ENCODE peak calls at places on chromosomes 13 and 19, in five cellular contexts. L is brain microvascular endothelial cell, U is WERI-Rb-1, K is mammary epithelial cell, C is ascending aorta. P is an unnamed sample. For H3K36me3, the result is how much of the 10 kb centered on the place peaks cover.

GRCh38 chr13:42561752-42562467 is 12.0 kb upstream of the TNFSF11 start:
- DNase-seq in L (peak), U (no peak), K (no peak), C (no peak), P (no peak)

GRCh38 chr19:7083076-7083956 is 13.8 kb downstream of the ZNF557 start:
- DNase-seq in L (peak), U (no peak), K (peak), C (no peak), P (no peak)

GRCh38 chr19:43532571-43532961 is 422 bp upstream of the ZNF575 start:
- DNase-seq in L (no peak), U (peak), K (no peak), C (no peak), P (peak)

GRCh38 chr19:6767357-6768235 is at the start of gene SH2D3A:
- DNase-seq in L (peak), U (peak), K (peak), C (peak), P (no peak)

GRCh38 chr13:45953082-45953481 is 99.5 kb downstream of the ZC3H13 start:
- DNase-seq in L (no peak), U (no peak), K (no peak), C (no peak), P (no peak)

GRCh38 chr13:91157273-91158014 is 190.0 kb upstream of the MIR17HG start:
- DNase-seq in L (no peak), U (no peak), K (no peak), C (no peak), P (no peak)

GRCh38 chr19:16899566-16900075 is 10.8 kb downstream of the F2RL3 start:
- DNase-seq in L (peak), U (peak), K (peak), C (no peak), P (no peak)

GRCh38 chr19:28377077-28377476 is 835.9 kb downstream of the UQCRFS1 start:
- DNase-seq in L (no peak), U (no peak), K (no peak), C (no peak), P (no peak)

GRCh38 chr19:1847684-1848398 is 442 bp downstream of the REXO1 start:
- DNase-seq in L (peak), U (no peak), K (peak), C (no peak), P (no peak)

DNA sequence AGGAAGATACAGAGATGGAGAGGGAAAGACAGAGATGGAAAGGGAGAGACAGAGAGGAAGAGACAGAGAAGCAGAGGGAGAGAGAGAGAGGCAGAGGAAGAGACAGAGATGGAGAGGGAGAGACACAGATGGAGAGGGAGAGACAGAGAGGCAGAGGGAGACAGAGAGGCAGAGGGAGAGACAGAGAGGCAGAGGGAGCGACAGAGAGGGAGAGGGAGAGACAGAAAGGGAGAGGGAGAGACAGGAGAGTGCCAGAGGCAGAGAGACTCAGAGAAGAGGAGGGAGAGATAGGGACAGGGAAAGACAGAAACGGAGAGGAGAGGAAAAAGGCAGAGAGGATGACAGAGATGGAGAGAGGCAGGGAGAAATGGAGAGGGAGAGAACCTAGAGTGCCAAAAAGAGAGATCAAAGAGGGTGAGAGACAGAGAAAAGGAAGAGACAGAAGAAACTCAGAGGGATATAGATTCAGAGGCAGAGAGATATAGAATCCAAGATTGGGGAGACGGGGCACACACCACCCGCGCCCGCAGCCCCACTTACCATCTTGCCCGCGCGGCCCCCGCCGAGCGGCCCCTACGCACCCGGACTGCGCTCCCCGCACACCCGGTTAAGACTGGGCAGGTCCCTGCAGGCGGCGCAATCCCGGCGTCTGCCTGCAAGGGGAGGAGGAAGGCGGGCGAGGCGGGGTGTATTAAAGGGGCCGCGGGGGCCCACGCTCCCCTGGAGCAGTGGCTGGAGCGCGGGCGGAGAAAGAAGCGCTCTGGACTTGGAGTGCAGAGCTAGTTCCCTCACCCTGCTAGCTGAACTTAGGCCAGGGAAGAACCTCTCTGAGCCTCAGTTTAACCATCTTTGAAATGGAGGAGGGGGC is 10.7 kb downstream of the TM6SF2 start:
- DNase-seq in L (no peak), U (no peak), K (no peak), C (no peak), P (no peak)
- H3K4me3 ChIP-seq in L (no peak), U (no peak), K (no peak), C (no peak), P (no peak)

GRCh38 chr19:29745253-29745652 is 30.2 kb upstream of the C19orf12 start:
- DNase-seq in L (no peak), U (peak), K (no peak), C (no peak), P (no peak)
- TF ChIP-seq CTCF in L (peak), U (peak), K (no peak), C (no peak), P (no peak)

GRCh38 chr19:38846097-38846496 is 3.7 kb downstream of the HNRNPL start:
- DNase-seq in L (no peak), U (no peak), K (no peak), C (no peak), P (no peak)
- H3K36me3 ChIP-seq in L (half or more), U (half or more), K (half or more), C (half or more), P (half or more)

GRCh38 chr19:14147797-14148605 is 11.6 kb upstream of the ASF1B start:
- DNase-seq in L (peak), U (peak), K (peak), C (no peak), P (peak)

GRCh38 chr19:14150770-14151661 is 14.6 kb upstream of the ASF1B start:
- DNase-seq in L (no peak), U (no peak), K (no peak), C (no peak), P (no peak)

GRCh38 chr19:14149011-14149410 is 12.6 kb upstream of the ASF1B start:
- DNase-seq in L (no peak), U (no peak), K (no peak), C (no peak), P (no peak)

GRCh38 chr19:14150041-14150769 is 13.8 kb upstream of the ASF1B start:
- DNase-seq in L (no peak), U (peak), K (no peak), C (no peak), P (no peak)

DNA sequence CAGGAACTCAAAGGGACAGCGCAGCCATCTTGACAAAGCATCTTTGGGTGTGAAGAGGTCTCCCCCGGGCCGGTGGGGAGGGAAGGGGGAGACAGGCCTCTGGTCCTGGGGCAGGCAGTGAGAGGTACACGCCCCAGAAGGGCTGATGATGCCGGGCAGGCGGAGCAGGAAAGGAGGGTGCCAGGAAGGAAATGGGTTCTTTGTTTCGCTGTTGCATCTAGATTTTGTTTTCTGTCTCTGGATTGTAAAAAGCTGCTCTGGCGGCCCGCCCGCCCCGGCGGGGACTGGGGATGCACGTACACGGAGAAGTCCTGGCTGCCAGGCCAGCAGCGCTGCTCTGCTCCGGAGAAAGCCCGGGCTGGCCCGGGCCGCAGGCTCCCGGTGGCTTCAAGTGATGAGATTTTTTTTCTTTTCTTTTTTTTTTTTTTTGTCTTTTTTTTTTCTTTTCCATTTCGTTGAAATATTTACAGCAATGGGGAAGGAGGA is 13.2 kb upstream of the ASF1B start:
- DNase-seq in L (no peak), U (no peak), K (no peak), C (no peak), P (peak)
- H3K4me3 ChIP-seq in L (no peak), U (no peak), K (no peak), C (peak), P (peak)

GRCh38 chr13:81480634-81481033 is 1139.7 kb upstream of the SPRY2 start:
- DNase-seq in L (no peak), U (no peak), K (peak), C (no peak), P (no peak)
- TF ChIP-seq CTCF in L (no peak), U (no peak), K (peak), C (no peak), P (no peak)

DNA sequence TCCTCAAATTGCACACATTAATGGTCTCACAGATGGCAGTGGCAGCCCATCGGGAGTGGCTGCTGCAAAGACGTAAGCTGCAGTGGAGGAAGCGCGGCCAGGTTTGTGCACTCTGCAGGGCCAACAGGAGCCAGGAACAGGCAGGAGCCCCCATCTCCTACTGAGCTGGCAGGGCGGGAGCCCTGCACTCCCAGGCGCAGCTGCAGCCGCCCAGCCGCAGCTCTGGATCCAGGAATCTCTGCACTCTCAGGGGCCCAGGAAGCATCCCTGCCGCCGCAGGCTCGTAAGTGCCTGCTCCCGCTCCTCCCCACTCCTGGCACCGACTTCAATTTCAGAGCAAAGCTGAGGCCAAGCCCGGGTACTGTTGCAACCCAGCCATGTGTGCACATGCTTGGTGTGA is 37.5 kb downstream of the ANKRD27 start:
- DNase-seq in L (no peak), U (no peak), K (no peak), C (no peak), P (no peak)
- H3K36me3 ChIP-seq in L (under half), U (under half), K (under half), C (half or more), P (half or more)

GRCh38 chr19:12788682-12789097 is 2.6 kb upstream of the JUNB start:
- DNase-seq in L (peak), U (peak), K (peak), C (peak), P (peak)

GRCh38 chr19:12787458-12787857 is 3.8 kb upstream of the JUNB start:
- DNase-seq in L (no peak), U (no peak), K (no peak), C (no peak), P (no peak)

GRCh38 chr19:12786950-12787349 is 4.3 kb upstream of the JUNB start:
- DNase-seq in L (no peak), U (no peak), K (no peak), C (no peak), P (no peak)

GRCh38 chr19:12789098-12789903 is 2.0 kb upstream of the JUNB start:
- DNase-seq in L (no peak), U (no peak), K (peak), C (no peak), P (no peak)

DNA sequence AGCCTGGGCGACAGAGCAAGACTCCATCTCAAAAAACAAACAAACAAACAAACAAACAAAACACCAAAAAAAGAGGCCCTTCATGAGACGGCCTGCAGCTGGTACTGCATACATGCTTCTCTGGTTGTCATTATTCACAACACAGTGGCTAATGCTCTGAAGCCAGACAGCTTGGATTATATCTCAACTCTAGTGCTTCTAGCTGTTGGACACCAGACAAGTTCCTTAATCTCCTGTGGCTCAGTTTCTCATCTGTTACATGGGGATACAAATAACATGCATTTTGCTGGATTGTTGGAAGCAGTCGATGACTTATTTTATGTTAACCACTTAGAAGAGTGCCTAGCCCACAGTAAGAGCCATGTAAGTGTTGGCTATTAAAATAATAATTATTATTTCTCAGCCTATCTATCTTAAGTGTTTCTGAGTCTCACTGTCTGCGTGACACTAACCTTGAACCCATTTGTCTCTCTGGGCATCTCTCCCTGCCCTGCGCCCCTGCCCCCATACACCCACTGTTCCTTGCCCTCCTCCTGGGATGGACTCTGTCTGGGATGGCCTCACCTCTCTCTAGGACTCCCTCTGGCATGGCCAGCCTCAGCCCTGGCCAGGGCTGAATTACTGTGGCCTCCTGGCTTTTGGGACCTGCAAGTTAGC is 3.1 kb upstream of the JUNB start:
- DNase-seq in L (no peak), U (no peak), K (no peak), C (no peak), P (no peak)
- H3K4me3 ChIP-seq in L (no peak), U (peak), K (no peak), C (peak), P (peak)

GRCh38 chr13:22801402-22802003 is 379.3 kb upstream of the SGCG start:
- DNase-seq in L (no peak), U (no peak), K (no peak), C (no peak), P (no peak)
- TF ChIP-seq CTCF in L (peak), U (no peak), K (no peak), C (no peak), P (peak)

DNA sequence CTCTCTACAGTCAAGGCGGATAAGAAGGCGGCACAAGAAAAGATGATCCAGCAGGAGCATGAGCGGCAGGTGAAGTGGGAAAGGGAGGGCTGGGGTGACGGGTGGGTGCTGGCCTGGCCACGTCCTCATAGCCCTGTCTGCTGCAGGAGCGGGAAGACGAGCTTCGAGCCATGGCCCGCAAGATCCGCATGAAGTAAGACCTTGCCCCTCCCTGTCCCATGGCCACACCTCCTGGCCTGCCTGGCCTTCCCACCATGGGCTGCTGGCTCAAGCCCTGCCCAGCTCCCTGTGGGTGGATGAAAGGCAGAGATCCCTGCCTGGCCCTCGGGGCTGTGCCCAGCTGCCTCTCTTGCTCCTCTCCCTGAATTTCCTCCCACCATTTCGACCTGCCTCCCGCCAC is 7.2 kb downstream of the ZNF296 start:
- DNase-seq in L (no peak), U (peak), K (peak), C (no peak), P (no peak)
- H3K36me3 ChIP-seq in L (half or more), U (half or more), K (under half), C (half or more), P (half or more)

GRCh38 chr19:4811328-4812131 is 20.0 kb downstream of the TICAM1 start:
- DNase-seq in L (peak), U (peak), K (peak), C (peak), P (peak)
- H3K4me3 ChIP-seq in L (no peak), U (no peak), K (no peak), C (no peak), P (no peak)